ENCODE peak calls at places on chromosomes 2 and 18, in six cellular contexts. One of them, this sample, is unnamed.

GRCh38 chr2:8445580-8445979 is 236.3 kb upstream of the ID2 start:
- DNase-seq in non-pigmented ciliary epithelial cell: no peak
- DNase-seq in OCI-LY7: peak; percentile 46
- DNase-seq in T-cell: no peak
- DNase-seq in NCI-H446: no peak
- DNase-seq in ELR: no peak
- DNase-seq in this sample: no peak

GRCh38 chr2:109715302-109715937 is 78.7 kb upstream of the RGPD5 start:
- DNase-seq in non-pigmented ciliary epithelial cell: no peak
- DNase-seq in NCI-H446: no peak
- DNase-seq in OCI-LY7: no peak
- DNase-seq in T-cell: no peak
- DNase-seq in ELR: peak; percentile 43
- DNase-seq in this sample: peak; percentile 54

GRCh38 chr2:22124003-22124402 is 1000.2 kb downstream of the TDRD15 start:
- DNase-seq in ELR: peak; percentile 1
- DNase-seq in NCI-H446: no peak
- DNase-seq in T-cell: no peak
- DNase-seq in non-pigmented ciliary epithelial cell: no peak
- DNase-seq in OCI-LY7: no peak
- DNase-seq in this sample: peak; percentile 43

GRCh38 chr2:153059338-153060052 is 341.1 kb downstream of the ARL6IP6 start:
- DNase-seq in ELR: peak; percentile 68
- DNase-seq in NCI-H446: no peak
- DNase-seq in OCI-LY7: no peak
- DNase-seq in non-pigmented ciliary epithelial cell: peak; percentile 32
- DNase-seq in T-cell: no peak
- DNase-seq in this sample: peak; percentile 88

GRCh38 chr2:234968633-234969328 is 17.0 kb downstream of the SH3BP4 start:
- DNase-seq in OCI-LY7: no peak
- DNase-seq in T-cell: no peak
- DNase-seq in NCI-H446: no peak
- DNase-seq in non-pigmented ciliary epithelial cell: no peak
- DNase-seq in ELR: no peak
- DNase-seq in this sample: no peak

GRCh38 chr2:130385709-130386108 is 29.9 kb downstream of the PTPN18 start:
- DNase-seq in ELR: no peak
- DNase-seq in NCI-H446: no peak
- DNase-seq in non-pigmented ciliary epithelial cell: no peak
- DNase-seq in T-cell: no peak
- DNase-seq in OCI-LY7: peak; percentile 84
- DNase-seq in this sample: no peak

GRCh38 chr18:23108496-23108895 is 26.8 kb upstream of the CABLES1 start:
- DNase-seq in ELR: no peak
- DNase-seq in T-cell: no peak
- DNase-seq in non-pigmented ciliary epithelial cell: no peak
- DNase-seq in NCI-H446: no peak
- DNase-seq in OCI-LY7: no peak
- DNase-seq in this sample: no peak

GRCh38 chr18:24964213-24964612 is 387.8 kb downstream of the ZNF521 start:
- DNase-seq in NCI-H446: no peak
- DNase-seq in ELR: no peak
- DNase-seq in T-cell: no peak
- DNase-seq in non-pigmented ciliary epithelial cell: no peak
- DNase-seq in OCI-LY7: peak; percentile 84
- DNase-seq in this sample: peak; percentile 53

GRCh38 chr2:40317047-40317446 is 134.8 kb downstream of the SLC8A1 start:
- DNase-seq in ELR: peak; percentile 54
- DNase-seq in NCI-H446: no peak
- DNase-seq in OCI-LY7: no peak
- DNase-seq in non-pigmented ciliary epithelial cell: no peak
- DNase-seq in T-cell: no peak
- DNase-seq in this sample: no peak

GRCh38 chr2:240440251-240440650 is 4.8 kb downstream of the GPC1 start:
- DNase-seq in T-cell: no peak
- DNase-seq in NCI-H446: no peak
- DNase-seq in ELR: no peak
- DNase-seq in non-pigmented ciliary epithelial cell: no peak
- DNase-seq in OCI-LY7: no peak
- DNase-seq in this sample: no peak

GRCh38 chr18:9216459-9216858 is 79.9 kb downstream of the ANKRD12 start:
- DNase-seq in T-cell: no peak
- DNase-seq in NCI-H446: no peak
- DNase-seq in ELR: no peak
- DNase-seq in OCI-LY7: no peak
- DNase-seq in non-pigmented ciliary epithelial cell: no peak
- DNase-seq in this sample: no peak

GRCh38 chr2:40746150-40746549 is 294.3 kb upstream of the SLC8A1 start:
- DNase-seq in NCI-H446: no peak
- DNase-seq in OCI-LY7: peak; percentile 27
- DNase-seq in T-cell: no peak
- DNase-seq in ELR: no peak
- DNase-seq in non-pigmented ciliary epithelial cell: no peak
- DNase-seq in this sample: peak; percentile 57

GRCh38 chr2:167925775-167926174 is 321.6 kb downstream of the STK39 start:
- DNase-seq in T-cell: no peak
- DNase-seq in non-pigmented ciliary epithelial cell: no peak
- DNase-seq in NCI-H446: no peak
- DNase-seq in OCI-LY7: no peak
- DNase-seq in ELR: no peak
- DNase-seq in this sample: no peak

GRCh38 chr2:210167227-210167626 is 4.0 kb downstream of the KANSL1L start:
- DNase-seq in non-pigmented ciliary epithelial cell: no peak
- DNase-seq in ELR: peak; percentile 30
- DNase-seq in NCI-H446: no peak
- DNase-seq in T-cell: no peak
- DNase-seq in OCI-LY7: no peak
- DNase-seq in this sample: no peak

GRCh38 chr2:197920581-197921213 is 116.3 kb downstream of the PLCL1 start:
- DNase-seq in non-pigmented ciliary epithelial cell: no peak
- DNase-seq in NCI-H446: no peak
- DNase-seq in ELR: no peak
- DNase-seq in OCI-LY7: no peak
- DNase-seq in T-cell: no peak
- DNase-seq in this sample: no peak

GRCh38 chr2:216131175-216131926 is 22.2 kb downstream of the XRCC5 start:
- DNase-seq in OCI-LY7: no peak
- DNase-seq in ELR: no peak
- DNase-seq in non-pigmented ciliary epithelial cell: no peak
- DNase-seq in NCI-H446: no peak
- DNase-seq in T-cell: no peak
- DNase-seq in this sample: no peak

GRCh38 chr2:3595409-3595808 is 497 bp downstream of the COLEC11 start:
- DNase-seq in OCI-LY7: no peak
- DNase-seq in T-cell: no peak
- DNase-seq in NCI-H446: no peak
- DNase-seq in non-pigmented ciliary epithelial cell: no peak
- DNase-seq in ELR: no peak
- DNase-seq in this sample: no peak

GRCh38 chr2:30321466-30321865 is 90.1 kb downstream of the LBH start:
- DNase-seq in NCI-H446: no peak
- DNase-seq in non-pigmented ciliary epithelial cell: no peak
- DNase-seq in ELR: no peak
- DNase-seq in T-cell: no peak
- DNase-seq in OCI-LY7: no peak
- DNase-seq in this sample: no peak

This sample was measured in HT1080.